ENCODE peak calls at places on chromosome 22, in five cellular contexts. One of them, this sample, is unnamed.

GRCh38 chr22:24068377-24068680 is 57.2 kb downstream of the CABIN1 start:
- DNase-seq in HCT116: no peak
- DNase-seq in A673: no peak
- DNase-seq in LNCaP clone FGC: no peak
- DNase-seq in foreskin fibroblast: no peak
- DNase-seq in this sample: no peak

GRCh38 chr22:42800731-42801536 is 56.1 kb downstream of the ARFGAP3 start:
- DNase-seq in LNCaP clone FGC: no peak
- DNase-seq in A673: no peak
- DNase-seq in HCT116: no peak
- DNase-seq in foreskin fibroblast: no peak
- DNase-seq in this sample: no peak

GRCh38 chr22:41826430-41827383 is 6.2 kb upstream of the SREBF2 start:
- DNase-seq in LNCaP clone FGC: no peak
- DNase-seq in HCT116: no peak
- DNase-seq in foreskin fibroblast: no peak
- DNase-seq in A673: no peak
- DNase-seq in this sample: no peak

GRCh38 chr22:48320048-48320655 is 1507.5 kb downstream of the BRD1 start:
- DNase-seq in LNCaP clone FGC: no peak
- DNase-seq in HCT116: no peak
- DNase-seq in foreskin fibroblast: no peak
- DNase-seq in A673: no peak
- DNase-seq in this sample: no peak

GRCh38 chr22:42902875-42903510 is 45.9 kb upstream of the ARFGAP3 start:
- DNase-seq in A673: no peak
- DNase-seq in foreskin fibroblast: peak; percentile 70
- DNase-seq in HCT116: no peak
- DNase-seq in LNCaP clone FGC: no peak
- DNase-seq in this sample: peak; percentile 50

GRCh38 chr22:35411112-35411511 is 11.2 kb downstream of the MCM5 start:
- DNase-seq in HCT116: no peak
- DNase-seq in foreskin fibroblast: no peak
- DNase-seq in LNCaP clone FGC: no peak
- DNase-seq in A673: no peak
- DNase-seq in this sample: no peak

GRCh38 chr22:41834005-41834975 is 1.4 kb downstream of the SREBF2 start:
- DNase-seq in HCT116: no peak
- DNase-seq in A673: no peak
- DNase-seq in LNCaP clone FGC: no peak
- DNase-seq in foreskin fibroblast: no peak
- DNase-seq in this sample: no peak

GRCh38 chr22:20524004-20524481 is 16.6 kb downstream of the MED15 start:
- DNase-seq in LNCaP clone FGC: no peak
- DNase-seq in foreskin fibroblast: no peak
- DNase-seq in A673: no peak
- DNase-seq in HCT116: no peak
- DNase-seq in this sample: no peak

GRCh38 chr22:17523925-17524324 is 39.4 kb upstream of the SLC25A18 start:
- DNase-seq in HCT116: no peak
- DNase-seq in LNCaP clone FGC: no peak
- DNase-seq in A673: no peak
- DNase-seq in foreskin fibroblast: no peak
- DNase-seq in this sample: no peak

GRCh38 chr22:32951807-32952153 is 106.4 kb downstream of the SYN3 start:
- DNase-seq in HCT116: no peak
- DNase-seq in foreskin fibroblast: no peak
- DNase-seq in A673: no peak
- DNase-seq in LNCaP clone FGC: no peak
- DNase-seq in this sample: no peak

GRCh38 chr22:44735518-44736428 is 16.6 kb upstream of the ARHGAP8 start:
- DNase-seq in LNCaP clone FGC: no peak
- DNase-seq in HCT116: no peak
- DNase-seq in A673: peak; percentile 61
- DNase-seq in foreskin fibroblast: no peak
- DNase-seq in this sample: peak; percentile 92

GRCh38 chr22:32583921-32584335 is 109.3 kb downstream of the FBXO7 start:
- DNase-seq in HCT116: no peak
- DNase-seq in A673: no peak
- DNase-seq in LNCaP clone FGC: no peak
- DNase-seq in foreskin fibroblast: no peak
- DNase-seq in this sample: no peak

GRCh38 chr22:29697853-29698598 is 21.8 kb upstream of the CABP7 start:
- DNase-seq in LNCaP clone FGC: no peak
- DNase-seq in HCT116: no peak
- DNase-seq in A673: no peak
- DNase-seq in foreskin fibroblast: no peak
- DNase-seq in this sample: no peak
- H3K4me3 ChIP-seq in LNCaP clone FGC: no peak overlapping the region
- H3K4me3 ChIP-seq in HCT116: no peak overlapping the region
- H3K4me3 ChIP-seq in A673: no peak overlapping the region
- H3K4me3 ChIP-seq in foreskin fibroblast: no peak overlapping the region
- H3K4me3 ChIP-seq in this sample: no peak overlapping the region

DNA sequence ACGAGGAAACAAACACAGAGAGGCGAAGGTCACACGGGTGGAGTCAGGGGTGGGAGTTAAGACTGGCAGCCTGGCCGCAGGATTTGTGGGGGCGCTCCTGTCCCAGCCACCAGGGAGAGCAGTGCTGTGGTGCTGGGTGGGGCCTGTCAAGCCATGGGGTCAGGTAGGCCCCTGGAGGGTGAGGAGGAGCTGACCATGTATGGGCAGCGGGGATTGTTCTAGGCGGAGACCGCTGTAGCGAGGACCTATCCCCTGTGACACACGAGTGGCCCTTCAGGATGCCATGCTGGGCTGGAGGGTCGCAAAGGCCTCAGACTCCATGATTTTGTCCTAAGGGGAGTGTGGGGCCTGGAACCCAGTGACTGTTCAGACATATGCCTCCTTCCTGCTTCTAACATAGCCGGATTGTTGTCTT is 1.6 kb upstream of the RPS19BP1 start:
- DNase-seq in foreskin fibroblast: no peak
- DNase-seq in HCT116: no peak
- DNase-seq in LNCaP clone FGC: no peak
- DNase-seq in A673: no peak
- DNase-seq in this sample: peak; percentile 43
- H3K4me3 ChIP-seq in foreskin fibroblast: no peak overlapping the region
- H3K4me3 ChIP-seq in HCT116: no peak overlapping the region
- H3K4me3 ChIP-seq in LNCaP clone FGC: no peak overlapping the region
- H3K4me3 ChIP-seq in A673: no peak overlapping the region
- H3K4me3 ChIP-seq in this sample: peak overlapping the region; percentile 53

DNA sequence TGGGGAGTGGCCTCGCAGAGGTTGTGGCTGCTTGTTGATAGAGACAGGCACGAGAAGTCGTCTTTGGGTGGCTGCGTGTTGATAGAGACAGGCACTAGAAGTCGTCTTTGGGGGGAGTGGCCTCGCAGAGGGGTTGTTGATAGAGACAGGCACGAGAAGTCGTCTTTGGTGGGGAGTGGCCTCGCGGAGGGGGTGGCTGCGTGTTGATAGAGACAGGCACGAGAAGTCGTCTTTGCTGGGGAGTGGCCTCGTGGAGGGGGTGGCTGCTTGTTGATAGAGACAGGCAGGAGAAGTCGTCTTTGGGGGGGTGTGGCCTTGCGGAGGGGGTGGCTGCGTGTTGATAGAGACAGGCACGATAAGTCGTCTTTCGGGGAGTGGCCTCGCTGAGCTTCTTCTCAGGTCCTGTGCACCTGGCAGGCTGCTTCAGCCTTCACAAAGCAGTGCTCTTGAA is 328.8 kb downstream of the TBC1D22A start:
- DNase-seq in HCT116: no peak
- DNase-seq in A673: peak; percentile 10
- DNase-seq in LNCaP clone FGC: no peak
- DNase-seq in foreskin fibroblast: no peak
- DNase-seq in this sample: peak; percentile 41
- H3K4me3 ChIP-seq in HCT116: no peak overlapping the region
- H3K4me3 ChIP-seq in A673: peak overlapping the region; percentile 32
- H3K4me3 ChIP-seq in LNCaP clone FGC: no peak overlapping the region
- H3K4me3 ChIP-seq in foreskin fibroblast: peak overlapping the region; percentile 61
- H3K4me3 ChIP-seq in this sample: peak overlapping the region; percentile 62

DNA sequence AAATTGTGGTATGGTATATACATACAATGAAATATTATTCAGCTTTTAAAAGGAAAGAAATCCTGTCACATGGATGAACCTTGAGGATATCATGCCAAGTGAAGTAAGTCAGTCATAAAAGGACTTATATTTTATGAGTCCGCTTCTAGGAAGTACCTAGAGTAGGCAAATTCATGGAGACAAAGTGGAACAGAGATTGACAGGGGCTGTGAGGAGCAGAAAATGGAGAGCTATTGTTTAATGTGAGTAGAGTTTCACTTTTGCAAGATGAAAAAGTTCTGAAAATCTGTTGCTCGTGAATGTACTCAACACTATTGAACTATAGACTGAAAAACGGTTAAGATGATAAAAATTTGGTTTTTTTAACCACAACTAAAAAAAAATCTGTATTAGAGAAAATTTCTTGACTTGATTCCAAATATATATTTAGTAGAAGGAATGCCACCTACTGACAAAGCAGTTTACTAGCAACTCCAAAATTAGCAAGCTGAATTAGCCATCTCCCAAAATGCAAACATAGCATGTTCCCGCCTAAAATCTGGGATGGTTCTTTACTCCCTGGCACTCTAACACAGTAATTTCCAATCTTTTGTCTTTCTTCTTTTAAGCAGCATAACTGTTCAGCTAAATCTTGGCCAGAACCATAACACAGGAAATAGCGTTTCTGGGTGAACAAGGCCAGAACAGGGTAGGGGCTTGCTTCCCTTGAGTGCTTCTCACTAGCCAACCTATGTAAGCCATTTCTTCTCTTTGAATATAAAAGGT is 1.5 kb downstream of the UFD1 start:
- DNase-seq in HCT116: no peak
- DNase-seq in LNCaP clone FGC: no peak
- DNase-seq in A673: peak; percentile 28
- DNase-seq in foreskin fibroblast: no peak
- DNase-seq in this sample: no peak
- H3K4me3 ChIP-seq in HCT116: peak overlapping the region; percentile 80
- H3K4me3 ChIP-seq in LNCaP clone FGC: peak overlapping the region; percentile 92
- H3K4me3 ChIP-seq in A673: peak overlapping the region; percentile 75
- H3K4me3 ChIP-seq in foreskin fibroblast: peak overlapping the region; percentile 80
- H3K4me3 ChIP-seq in this sample: peak overlapping the region; percentile 55

GRCh38 chr22:26545385-26545784 is 33.1 kb upstream of the TFIP11 start:
- DNase-seq in LNCaP clone FGC: no peak
- DNase-seq in foreskin fibroblast: no peak
- DNase-seq in HCT116: no peak
- DNase-seq in A673: no peak
- DNase-seq in this sample: no peak

GRCh38 chr22:26547837-26548236 is 35.6 kb upstream of the TFIP11 start:
- DNase-seq in A673: no peak
- DNase-seq in HCT116: no peak
- DNase-seq in LNCaP clone FGC: no peak
- DNase-seq in foreskin fibroblast: no peak
- DNase-seq in this sample: no peak

GRCh38 chr22:26547426-26547825 is 35.2 kb upstream of the TFIP11 start:
- DNase-seq in LNCaP clone FGC: no peak
- DNase-seq in HCT116: no peak
- DNase-seq in A673: no peak
- DNase-seq in foreskin fibroblast: no peak
- DNase-seq in this sample: no peak

GRCh38 chr22:26545827-26546226 is 33.6 kb upstream of the TFIP11 start:
- DNase-seq in foreskin fibroblast: no peak
- DNase-seq in LNCaP clone FGC: no peak
- DNase-seq in HCT116: no peak
- DNase-seq in A673: no peak
- DNase-seq in this sample: no peak

GRCh38 chr22:26546282-26546681 is 34.0 kb upstream of the TFIP11 start:
- DNase-seq in A673: no peak
- DNase-seq in foreskin fibroblast: no peak
- DNase-seq in LNCaP clone FGC: no peak
- DNase-seq in HCT116: no peak
- DNase-seq in this sample: no peak
- H3K4me3 ChIP-seq in A673: no peak overlapping the region
- H3K4me3 ChIP-seq in foreskin fibroblast: no peak overlapping the region
- H3K4me3 ChIP-seq in LNCaP clone FGC: no peak overlapping the region
- H3K4me3 ChIP-seq in HCT116: no peak overlapping the region
- H3K4me3 ChIP-seq in this sample: no peak overlapping the region

GRCh38 chr22:28670153-28670552 is 9.5 kb downstream of the TTC28 start:
- DNase-seq in LNCaP clone FGC: no peak
- DNase-seq in A673: peak; percentile 25
- DNase-seq in HCT116: no peak
- DNase-seq in foreskin fibroblast: no peak
- DNase-seq in this sample: no peak
- H3K4me3 ChIP-seq in LNCaP clone FGC: no peak overlapping the region
- H3K4me3 ChIP-seq in A673: no peak overlapping the region
- H3K4me3 ChIP-seq in HCT116: no peak overlapping the region
- H3K4me3 ChIP-seq in foreskin fibroblast: no peak overlapping the region
- H3K4me3 ChIP-seq in this sample: no peak overlapping the region

DNA sequence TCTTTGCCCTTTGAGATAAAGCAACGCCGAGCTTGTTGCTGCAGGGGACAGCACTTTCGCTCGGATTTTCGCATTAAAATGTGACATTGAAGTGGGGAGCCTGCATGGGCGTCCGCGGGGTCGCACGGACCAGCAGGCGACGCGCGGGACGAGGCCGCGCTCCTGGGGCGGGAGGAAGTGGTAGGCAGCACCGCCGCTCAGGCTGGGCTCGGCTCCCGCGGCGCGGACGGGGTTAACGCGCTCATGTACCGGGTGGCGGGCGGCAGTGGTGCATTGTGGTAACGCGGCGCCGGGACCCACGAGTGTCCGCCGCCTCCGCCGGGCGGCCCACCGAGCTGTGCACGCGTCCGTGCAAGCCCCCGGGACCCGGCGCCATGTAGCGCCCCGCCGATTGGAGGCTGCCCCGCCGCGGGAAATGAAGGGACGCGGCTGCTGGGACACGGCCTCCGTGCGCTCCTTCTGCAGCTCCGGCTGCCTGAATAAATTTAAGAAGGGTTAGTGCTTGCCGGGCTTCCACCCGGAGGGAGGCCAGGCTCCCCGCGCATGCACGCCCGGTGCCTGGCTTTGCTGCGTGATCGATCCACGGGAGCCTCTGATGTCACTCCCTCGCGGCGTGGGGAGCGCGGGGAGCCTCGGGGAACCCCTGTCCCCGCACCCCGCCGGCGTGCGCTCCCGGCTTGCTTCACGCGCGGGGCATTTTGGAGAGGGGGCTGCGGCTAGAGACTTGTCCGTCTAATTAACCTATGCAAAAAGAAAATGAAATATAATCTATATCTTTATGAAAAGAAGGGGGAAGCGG is 127.7 kb downstream of the OSBP2 start:
- DNase-seq in HCT116: no peak
- DNase-seq in LNCaP clone FGC: no peak
- DNase-seq in A673: no peak
- DNase-seq in foreskin fibroblast: no peak
- DNase-seq in this sample: peak; percentile 57
- H3K4me3 ChIP-seq in HCT116: no peak overlapping the region
- H3K4me3 ChIP-seq in LNCaP clone FGC: peak overlapping the region; percentile 43
- H3K4me3 ChIP-seq in A673: peak overlapping the region; percentile 26
- H3K4me3 ChIP-seq in foreskin fibroblast: peak overlapping the region; percentile 34
- H3K4me3 ChIP-seq in this sample: peak overlapping the region; percentile 72

GRCh38 chr22:37678372-37678771 is 2.9 kb downstream of the LGALS1 start:
- DNase-seq in A673: no peak
- DNase-seq in foreskin fibroblast: no peak
- DNase-seq in LNCaP clone FGC: no peak
- DNase-seq in HCT116: no peak
- DNase-seq in this sample: no peak

GRCh38 chr22:37681001-37681424 is 5.1 kb upstream of the NOL12 start:
- DNase-seq in LNCaP clone FGC: no peak
- DNase-seq in A673: no peak
- DNase-seq in HCT116: no peak
- DNase-seq in foreskin fibroblast: peak; percentile 66
- DNase-seq in this sample: no peak

GRCh38 chr22:37680191-37680851 is 4.9 kb downstream of the LGALS1 start:
- DNase-seq in LNCaP clone FGC: no peak
- DNase-seq in foreskin fibroblast: no peak
- DNase-seq in A673: no peak
- DNase-seq in HCT116: no peak
- DNase-seq in this sample: no peak

GRCh38 chr22:37681556-37682049 is 4.5 kb upstream of the NOL12 start:
- DNase-seq in foreskin fibroblast: peak; percentile 71
- DNase-seq in LNCaP clone FGC: no peak
- DNase-seq in HCT116: peak; percentile 62
- DNase-seq in A673: peak; percentile 80
- DNase-seq in this sample: peak; percentile 91

GRCh38 chr22:37679670-37680069 is 4.2 kb downstream of the LGALS1 start:
- DNase-seq in foreskin fibroblast: no peak
- DNase-seq in A673: no peak
- DNase-seq in HCT116: no peak
- DNase-seq in LNCaP clone FGC: no peak
- DNase-seq in this sample: no peak
- H3K4me3 ChIP-seq in foreskin fibroblast: no peak overlapping the region
- H3K4me3 ChIP-seq in A673: no peak overlapping the region
- H3K4me3 ChIP-seq in HCT116: no peak overlapping the region
- H3K4me3 ChIP-seq in LNCaP clone FGC: no peak overlapping the region
- H3K4me3 ChIP-seq in this sample: no peak overlapping the region

This sample was measured in GM23338.